ENCODE peak calls at places on chromosomes 11 and 22, in four cellular contexts. O, K, Q and X are unnamed samples.

GRCh38 chr11:62504158-62504973 is 42.2 kb downstream of the AHNAK start:
- DNase-seq in O (no peak), K (no peak), Q (no peak), X (no peak)

GRCh38 chr22:41048791-41049717 is 43.3 kb upstream of the EP300 start:
- DNase-seq in O (peak; percentile 61), K (peak; percentile 26), Q (no peak), X (peak; percentile 73)

GRCh38 chr22:33401291-33401690 is 343.1 kb upstream of the SYN3 start:
- DNase-seq in O (no peak), K (no peak), Q (no peak), X (no peak)

GRCh38 chr11:44601471-44602370 is 36.3 kb downstream of the CD82 start:
- DNase-seq in O (no peak), K (no peak), Q (no peak), X (no peak)

GRCh38 chr22:42910221-42910942 is 53.3 kb upstream of the ARFGAP3 start:
- DNase-seq in O (no peak), K (no peak), Q (no peak), X (no peak)

GRCh38 chr11:1832989-1833365 is 1.8 kb upstream of the SYT8 start:
- DNase-seq in O (no peak), K (no peak), Q (no peak), X (no peak)

GRCh38 chr11:16979708-16980622 is 34.2 kb downstream of the PLEKHA7 start:
- DNase-seq in O (no peak), K (no peak), Q (no peak), X (no peak)

GRCh38 chr11:129728571-129728970 is 87.1 kb upstream of the TMEM45B start:
- DNase-seq in O (no peak), K (no peak), Q (no peak), X (no peak)

GRCh38 chr11:126352934-126353801 is 2.3 kb upstream of the ST3GAL4 start:
- DNase-seq in O (peak; percentile 29), K (peak; percentile 52), Q (peak; percentile 15), X (peak; percentile 41)

GRCh38 chr11:47569646-47570045 is 4.2 kb downstream of the PTPMT1 start:
- DNase-seq in O (no peak), K (no peak), Q (no peak), X (no peak)

DNA sequence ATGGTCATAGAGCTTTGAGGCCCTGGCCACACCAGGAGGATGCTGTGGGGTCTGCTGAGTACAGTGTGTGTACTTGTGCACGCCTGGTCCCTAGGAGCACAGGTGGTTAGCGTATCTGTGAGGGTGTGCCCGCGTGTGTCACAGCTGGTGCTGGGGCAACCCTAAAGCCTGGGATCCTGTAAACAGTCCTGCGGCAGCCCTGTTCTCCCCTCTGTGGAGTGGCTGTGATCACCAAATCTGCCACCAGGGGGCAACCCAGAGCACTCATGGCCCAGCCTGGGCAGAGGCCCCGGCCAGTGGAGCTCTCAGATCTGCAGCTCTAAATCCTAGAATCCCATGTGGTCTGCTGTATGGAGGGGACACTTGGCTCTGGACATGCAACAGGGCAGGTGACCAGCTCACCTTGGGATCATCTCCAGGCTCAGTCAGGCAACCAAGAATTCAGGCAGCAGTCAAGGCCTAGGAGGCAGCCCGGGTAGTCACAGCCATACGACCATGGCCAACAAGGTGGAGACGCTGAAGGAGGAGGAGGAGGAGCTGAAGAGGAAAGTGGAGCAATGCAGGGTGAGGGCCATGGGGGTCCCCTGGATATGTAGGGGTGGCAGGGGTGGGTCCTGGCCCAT is 3.9 kb downstream of the SH3BP1 start:
- DNase-seq in O (no peak), K (peak; percentile 58), Q (no peak), X (peak; percentile 70)
- TF ChIP-seq MYC in O (no peak), K (no peak), Q (no peak), X (no peak)

GRCh38 chr11:64296830-64297721 is 3.1 kb upstream of the CATSPERZ start:
- DNase-seq in O (no peak), K (no peak), Q (no peak), X (no peak)
- H3K27me3 ChIP-seq in O (peaks cover 35% of the 10 kb centered on the region), K (peaks cover 57% of the 10 kb centered on the region), Q (peaks cover 20% of the 10 kb centered on the region), X (peaks cover 77% of the 10 kb centered on the region)

GRCh38 chr11:45773271-45774022 is 31.5 kb upstream of the SLC35C1 start:
- DNase-seq in O (no peak), K (no peak), Q (no peak), X (no peak)
- TF ChIP-seq MYC in O (no peak), K (no peak), Q (no peak), X (no peak)

GRCh38 chr11:134438533-134438932 is 26.5 kb upstream of the B3GAT1 start:
- DNase-seq in O (no peak), K (no peak), Q (no peak), X (no peak)
- H3K27me3 ChIP-seq in O (peaks cover 2% of the 10 kb centered on the region), K (peaks cover 59% of the 10 kb centered on the region), Q (peaks cover 1% of the 10 kb centered on the region), X (no peaks in the 10 kb centered on the region)

GRCh38 chr11:96459751-96460150 is 69.9 kb downstream of the JRKL start:
- DNase-seq in O (no peak), K (no peak), Q (no peak), X (no peak)

DNA sequence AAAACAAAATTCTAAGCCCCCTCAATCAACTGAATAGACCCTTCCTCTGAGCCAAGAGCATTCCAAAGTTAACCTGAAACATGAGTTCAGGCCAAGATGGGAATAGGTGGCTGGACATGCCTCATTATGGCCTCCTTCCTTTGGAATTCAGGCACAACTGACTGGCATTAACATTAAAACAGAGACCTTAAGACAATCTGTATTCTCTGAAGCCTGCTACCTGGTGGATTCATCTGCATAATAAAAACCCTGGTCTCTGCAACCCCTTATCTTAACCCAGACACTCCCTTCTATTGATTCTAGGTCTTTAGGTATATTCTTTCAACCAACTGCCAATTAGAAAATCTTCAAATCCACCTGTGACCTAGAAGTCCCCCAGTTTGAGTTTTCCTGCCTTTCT is 66.3 kb downstream of the JRKL start:
- DNase-seq in O (no peak), K (no peak), Q (no peak), X (no peak)
- TF ChIP-seq MYC in O (no peak), K (no peak), Q (no peak), X (no peak)